ENCODE peak calls at places on chromosomes 13 and 19, in six cellular contexts. G is AG08396; M is G401; I is heart left ventricle; R is stimulated activated CD4-positive, alpha-beta T cell treated with anti-CD3 and anti-CD28 coated beads, TNF-alpha, amount 100 ng/mL, for 48 hours; J is NCI-H2171. U is an unnamed sample.

GRCh38 chr19:13281567-13282291 is 131.5 kb downstream of the IER2 start:
- DNase-seq in J (no peak), G (no peak), R (no peak), M (no peak), I (no peak), U (peak)

GRCh38 chr13:51848674-51849073 is 3.7 kb upstream of the TMEM272 start:
- DNase-seq in R (no peak), I (no peak), M (no peak), G (peak), J (no peak), U (peak)

GRCh38 chr13:72185756-72186155 is 318.8 kb upstream of the DACH1 start:
- DNase-seq in I (no peak), R (no peak), G (no peak), M (no peak), J (no peak), U (no peak)

GRCh38 chr13:26541678-26542553 is 15.6 kb upstream of the WASF3 start:
- DNase-seq in J (no peak), R (no peak), M (peak), I (no peak), G (no peak), U (no peak)

GRCh38 chr19:18442941-18443340 is 5.0 kb upstream of the ISYNA1 start:
- DNase-seq in R (no peak), M (no peak), G (no peak), J (no peak), I (no peak), U (no peak)

GRCh38 chr19:42184401-42184861 is 33.0 kb downstream of the DEDD2 start:
- DNase-seq in R (peak), M (peak), I (peak), G (peak), J (peak), U (peak)

GRCh38 chr13:94181461-94182107 is 297.9 kb downstream of the DCT start:
- DNase-seq in I (no peak), M (no peak), R (no peak), G (no peak), J (no peak), U (no peak)

GRCh38 chr19:19661675-19662251 is 1.7 kb downstream of the ATP13A1 start:
- DNase-seq in I (no peak), M (no peak), R (peak), J (no peak), G (peak), U (peak)

GRCh38 chr13:50529154-50529882 is 314.2 kb downstream of the DLEU7 start:
- DNase-seq in R (no peak), J (peak), G (peak), M (peak), I (peak), U (peak)

U was measured in osteoblast.